ENCODE peak calls at places on chromosomes 5 and 9, in seven cellular contexts. U is cardiac muscle cell, Z is H9, L is body of pancreas, C is tibial artery, V is heart right ventricle, I is ovary. K is an unnamed sample. For H3K27me3, the result is how much of the 10 kb centered on the place peaks cover.

GRCh38 chr5:148398698-148399121 is 15.0 kb downstream of the FBXO38 start:
- DNase-seq in U (no peak), Z (no peak), L (no peak), C (no peak), V (no peak), I (no peak), K (no peak)

GRCh38 chr5:158590936-158591863 is 508.5 kb downstream of the EBF1 start:
- DNase-seq in U (peak), Z (peak), L (peak), C (peak), V (no peak), I (no peak), K (no peak)

GRCh38 chr5:176415240-176416122 is 858 bp downstream of the CLTB start:
- DNase-seq in U (peak), Z (no peak), L (peak), C (no peak), V (no peak), I (no peak), K (peak)

GRCh38 chr5:126358525-126358924 is 64.7 kb upstream of the GRAMD2B start:
- DNase-seq in U (no peak), Z (no peak), L (no peak), C (no peak), V (no peak), I (no peak), K (no peak)

GRCh38 chr5:155027993-155028629 is 14.6 kb downstream of the KIF4B start:
- DNase-seq in U (peak), Z (no peak), L (no peak), C (no peak), V (no peak), I (no peak), K (no peak)

GRCh38 chr9:71844808-71845207 is 66.2 kb downstream of the ABHD17B start:
- DNase-seq in U (no peak), Z (no peak), L (no peak), C (no peak), V (no peak), I (no peak), K (no peak)

GRCh38 chr9:88799706-88800682 is 191.3 kb upstream of the S1PR3 start:
- DNase-seq in U (no peak), Z (no peak), L (no peak), C (no peak), V (no peak), I (no peak), K (no peak)

GRCh38 chr5:57066921-57067914 is 106.6 kb upstream of the GPBP1 start:
- DNase-seq in U (no peak), Z (no peak), L (no peak), C (no peak), V (no peak), I (no peak), K (no peak)

GRCh38 chr9:78565481-78565880 is 268.6 kb downstream of the PSAT1 start:
- DNase-seq in U (no peak), Z (no peak), L (no peak), C (no peak), V (no peak), I (no peak), K (no peak)

GRCh38 chr5:116520706-116521105 is 53.9 kb downstream of the SEMA6A start:
- DNase-seq in U (no peak), Z (no peak), L (no peak), C (peak), V (no peak), I (no peak), K (no peak)

GRCh38 chr5:174692381-174692780 is 32.0 kb upstream of the MSX2 start:
- DNase-seq in U (no peak), Z (no peak), L (no peak), C (no peak), V (no peak), I (no peak), K (no peak)

GRCh38 chr5:141529873-141530272 is 41.0 kb downstream of the PCDHGC5 start:
- DNase-seq in U (no peak), Z (no peak), L (no peak), C (no peak), V (no peak), I (no peak), K (no peak)

GRCh38 chr9:36572515-36573418 is at the start of gene MELK:
- DNase-seq in U (peak), Z (peak), L (peak), C (peak), V (peak), I (peak), K (peak)

GRCh38 chr9:70120834-70121510 is 77.3 kb downstream of the MAMDC2 start:
- DNase-seq in U (peak), Z (no peak), L (peak), C (peak), V (peak), I (peak), K (peak)

GRCh38 chr5:178982941-178983340 is 12.2 kb downstream of the GRM6 start:
- DNase-seq in U (no peak), Z (no peak), L (no peak), C (no peak), V (no peak), I (no peak), K (no peak)
- H3K27me3 ChIP-seq in U (under half), Z (under half), L (under half), C (under half), V (under half), I (under half), K (under half)

GRCh38 chr5:11904270-11904906 is at the start of gene CTNND2:
- DNase-seq in U (peak), Z (peak), L (peak), C (no peak), V (peak), I (peak), K (no peak)

GRCh38 chr5:11903121-11903613 is 1.1 kb downstream of the CTNND2 start:
- DNase-seq in U (no peak), Z (peak), L (peak), C (no peak), V (no peak), I (peak), K (no peak)

GRCh38 chr5:11905209-11905608 is 963 bp upstream of the CTNND2 start:
- DNase-seq in U (no peak), Z (no peak), L (peak), C (no peak), V (no peak), I (no peak), K (no peak)

GRCh38 chr5:11903614-11904269 is 504 bp downstream of the CTNND2 start:
- DNase-seq in U (peak), Z (peak), L (peak), C (no peak), V (peak), I (peak), K (no peak)

DNA sequence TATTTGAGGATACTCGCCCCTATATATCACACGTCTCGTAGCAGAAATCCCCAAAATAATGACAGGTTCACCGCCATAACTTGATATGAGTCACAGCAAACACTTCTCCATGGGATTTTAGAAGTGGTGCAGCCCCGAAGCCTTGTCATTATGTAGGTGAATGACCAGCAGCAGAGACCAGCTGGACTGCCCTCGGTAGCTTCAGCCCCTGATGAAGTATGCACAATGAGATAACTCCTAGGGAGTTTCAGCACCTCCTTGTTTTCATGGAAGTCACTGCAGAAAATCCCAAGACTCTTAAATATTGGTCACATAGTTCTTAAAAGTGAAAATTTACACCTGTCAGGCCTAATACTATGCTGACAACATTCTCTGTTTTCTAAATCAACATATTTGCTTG is 1.9 kb downstream of the CTNND2 start:
- DNase-seq in U (no peak), Z (no peak), L (peak), C (no peak), V (no peak), I (no peak), K (no peak)
- H3K27me3 ChIP-seq in U (under half), Z (under half), L (under half), C (under half), V (under half), I (under half), K (under half)

GRCh38 chr5:140151068-140151718 is 23.8 kb upstream of the CYSTM1 start:
- DNase-seq in U (no peak), Z (no peak), L (no peak), C (no peak), V (no peak), I (no peak), K (no peak)

GRCh38 chr5:140148508-140148907 is 22.8 kb downstream of the IGIP start:
- DNase-seq in U (peak), Z (peak), L (no peak), C (no peak), V (no peak), I (no peak), K (no peak)

GRCh38 chr5:140151719-140152609 is 23.0 kb upstream of the CYSTM1 start:
- DNase-seq in U (no peak), Z (no peak), L (no peak), C (no peak), V (no peak), I (no peak), K (no peak)

GRCh38 chr5:140152610-140152999 is 22.4 kb upstream of the CYSTM1 start:
- DNase-seq in U (no peak), Z (no peak), L (no peak), C (no peak), V (no peak), I (no peak), K (no peak)

DNA sequence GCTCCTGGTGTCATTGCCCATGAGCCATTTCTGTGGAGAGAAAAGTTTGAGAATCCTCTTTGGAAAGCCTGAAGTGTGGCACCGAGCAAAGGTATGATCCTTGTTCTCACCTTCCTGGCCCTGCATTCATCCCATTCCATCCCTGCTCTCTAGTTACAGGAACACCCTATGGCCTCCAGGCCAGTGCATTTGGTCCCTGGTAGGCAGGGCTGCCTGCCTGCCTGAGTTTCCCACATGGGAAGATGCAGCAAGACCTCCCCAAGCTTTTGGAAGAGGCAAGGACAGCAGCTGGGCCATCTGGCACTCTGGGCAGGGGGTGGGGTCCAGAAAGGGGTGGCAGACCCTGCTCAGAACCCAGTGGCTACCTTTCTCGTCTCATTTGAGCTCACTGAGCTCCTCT is 24.5 kb downstream of the IGIP start:
- DNase-seq in U (no peak), Z (no peak), L (no peak), C (no peak), V (no peak), I (no peak), K (no peak)
- H3K27me3 ChIP-seq in U (half or more), Z (under half), L (under half), C (under half), V (under half), I (under half), K (under half)

DNA sequence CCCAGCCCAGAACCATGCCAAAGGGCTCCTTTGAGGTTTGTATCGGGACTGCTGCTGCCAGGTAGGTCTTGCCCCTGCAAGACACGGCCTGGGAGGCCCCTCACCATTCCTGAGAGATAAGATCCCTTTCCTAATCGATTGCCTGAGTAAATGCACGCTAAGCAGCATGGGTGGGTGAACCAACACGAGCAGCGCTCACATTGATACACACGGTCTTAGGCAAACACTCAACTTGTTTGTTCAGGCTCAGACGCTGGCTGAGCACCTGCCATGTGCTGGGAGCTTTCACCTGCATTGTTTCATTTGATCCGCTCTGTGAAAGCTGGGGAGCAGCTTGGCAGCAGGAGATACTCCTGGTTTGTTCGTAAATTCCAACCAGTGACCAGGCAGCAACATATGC is 76.9 kb upstream of the NEURL1B start:
- DNase-seq in U (no peak), Z (no peak), L (peak), C (no peak), V (no peak), I (no peak), K (no peak)
- H3K27me3 ChIP-seq in U (under half), Z (under half), L (under half), C (under half), V (under half), I (under half), K (under half)

GRCh38 chr5:581266-581665 is 30.9 kb upstream of the CEP72 start:
- DNase-seq in U (no peak), Z (no peak), L (no peak), C (peak), V (no peak), I (no peak), K (no peak)

GRCh38 chr5:577800-578199 is 34.3 kb upstream of the CEP72 start:
- DNase-seq in U (no peak), Z (no peak), L (no peak), C (no peak), V (no peak), I (no peak), K (no peak)

GRCh38 chr5:579211-579610 is 32.9 kb upstream of the CEP72 start:
- DNase-seq in U (no peak), Z (no peak), L (no peak), C (peak), V (no peak), I (no peak), K (no peak)

GRCh38 chr5:580436-580835 is 31.7 kb upstream of the CEP72 start:
- DNase-seq in U (no peak), Z (no peak), L (no peak), C (peak), V (no peak), I (no peak), K (no peak)

GRCh38 chr5:579746-580366 is 32.3 kb upstream of the CEP72 start:
- DNase-seq in U (no peak), Z (no peak), L (no peak), C (peak), V (no peak), I (no peak), K (no peak)
- H3K27me3 ChIP-seq in U (under half), Z (under half), L (under half), C (under half), V (half or more), I (under half), K (under half)